ENCODE peak calls at places on chromosomes 3 and 15, in ten cellular contexts. T is AG09319, K is NCI-H446, Z is fibroblast of the aortic adventitia, O is WTC11, B is cerebellum, R is H9, N is hepatic stellate cell, M is RPMI8226, I is brain microvascular endothelial cell. Y is an unnamed sample.

GRCh38 chr3:128317101-128317697 is 149.5 kb downstream of the DNAJB8 start:
- DNase-seq in N (no peak), B (no peak), T (no peak), M (no peak), I (no peak), K (no peak), Z (no peak), O (no peak), R (peak), Y (no peak)

GRCh38 chr3:154708554-154708953 is 278.6 kb upstream of the GPR149 start:
- DNase-seq in R (no peak), Z (no peak), K (no peak), N (no peak), O (no peak), B (no peak), I (no peak), T (no peak), M (no peak), Y (no peak)

GRCh38 chr3:66998899-66999235 is 760 bp downstream of the KBTBD8 start:
- DNase-seq in K (no peak), N (no peak), R (no peak), Z (peak), O (no peak), M (no peak), B (peak), T (no peak), I (no peak), Y (no peak)

GRCh38 chr3:139797724-139798343 is 120.1 kb upstream of the NMNAT3 start:
- DNase-seq in I (peak), N (no peak), R (peak), O (peak), Z (peak), M (peak), K (no peak), B (no peak), T (no peak), Y (peak)

GRCh38 chr15:68300115-68300940 is 22.8 kb downstream of the FEM1B start:
- DNase-seq in M (no peak), N (no peak), I (no peak), Z (no peak), K (no peak), T (no peak), O (no peak), B (no peak), R (no peak), Y (no peak)

GRCh38 chr3:189842681-189843602 is 211.8 kb downstream of the TP63 start:
- DNase-seq in M (no peak), N (no peak), R (peak), O (peak), I (no peak), Z (no peak), B (peak), K (no peak), T (no peak), Y (no peak)

GRCh38 chr3:187878776-187879524 is 133.7 kb upstream of the BCL6 start:
- DNase-seq in O (no peak), N (peak), R (no peak), K (no peak), I (peak), T (peak), B (no peak), M (no peak), Z (peak), Y (no peak)

GRCh38 chr3:127013758-127014535 is 31.0 kb downstream of the PLXNA1 start:
- DNase-seq in N (no peak), O (no peak), M (no peak), Z (no peak), K (no peak), R (no peak), T (no peak), I (no peak), B (no peak), Y (peak)

GRCh38 chr3:27712136-27713065 is 9.7 kb downstream of the EOMES start:
- DNase-seq in N (peak), O (peak), T (peak), R (peak), B (peak), Z (peak), K (peak), M (peak), I (peak), Y (peak)

GRCh38 chr3:39142067-39142466 is 11.3 kb downstream of the CSRNP1 start:
- DNase-seq in O (no peak), I (no peak), K (no peak), T (no peak), M (no peak), R (no peak), B (no peak), Z (no peak), N (no peak), Y (no peak)

GRCh38 chr15:99104788-99105515 is at the start of gene SYNM:
- DNase-seq in K (peak), T (no peak), I (peak), M (peak), Z (peak), O (peak), N (peak), B (peak), R (peak), Y (peak)

GRCh38 chr3:49712631-49713317 is 6.7 kb downstream of the AMIGO3 start:
- DNase-seq in N (no peak), K (no peak), Z (no peak), B (no peak), O (peak), I (no peak), M (no peak), T (no peak), R (no peak), Y (no peak)

GRCh38 chr15:78995921-78996780 is 51.3 kb upstream of the CTSH start:
- DNase-seq in B (no peak), N (no peak), Z (no peak), I (no peak), M (no peak), R (no peak), K (no peak), T (no peak), O (no peak), Y (no peak)

GRCh38 chr3:32045091-32045964 is 61.1 kb upstream of the GPD1L start:
- DNase-seq in I (no peak), Z (peak), T (peak), M (peak), K (peak), B (peak), N (no peak), R (peak), O (peak), Y (no peak)

GRCh38 chr3:168981396-168981795 is 682.1 kb downstream of the MECOM start:
- DNase-seq in T (no peak), K (no peak), B (no peak), R (no peak), Z (no peak), N (no peak), O (no peak), M (no peak), I (no peak), Y (no peak)

GRCh38 chr15:83112959-83113299 is 5.5 kb downstream of the TM6SF1 start:
- DNase-seq in R (no peak), I (no peak), B (no peak), O (no peak), T (no peak), Z (no peak), N (no peak), M (no peak), K (no peak), Y (no peak)

GRCh38 chr3:31926543-31926942 is 54.5 kb downstream of the OSBPL10 start:
- DNase-seq in T (no peak), R (no peak), Z (no peak), O (no peak), I (no peak), B (no peak), N (no peak), M (peak), K (no peak), Y (no peak)

GRCh38 chr3:160661660-160662059 is 15.3 kb upstream of the ARL14 start:
- DNase-seq in I (no peak), K (no peak), M (no peak), N (no peak), T (no peak), R (no peak), B (no peak), Z (no peak), O (no peak), Y (peak)

GRCh38 chr3:122415104-122415744 is 638 bp downstream of the WDR5B start:
- DNase-seq in K (no peak), O (peak), T (no peak), R (peak), I (peak), M (peak), B (peak), N (peak), Z (peak), Y (peak)

Y was measured in KBM-7.